ENCODE peak calls at places on chromosomes 1 and 21, in four cellular contexts. W is H1, X is A549, Z is HepG2. M is an unnamed sample.

GRCh38 chr1:5273280-5274003 is 619.0 kb downstream of the AJAP1 start:
- DNase-seq in X (no peak), Z (no peak), W (no peak), M (no peak)

GRCh38 chr1:220690140-220691038 is at the start of gene C1orf115:
- DNase-seq in X (peak), W (peak), Z (peak), M (peak)

GRCh38 chr1:25958475-25958874 is 39.4 kb downstream of the PAFAH2 start:
- DNase-seq in X (no peak), Z (no peak), W (no peak), M (peak)

GRCh38 chr1:3614755-3615742 is 3.7 kb upstream of the MEGF6 start:
- DNase-seq in X (peak), W (no peak), Z (no peak), M (no peak)

GRCh38 chr1:16318544-16318943 is 33.7 kb downstream of the FBXO42 start:
- DNase-seq in X (no peak), W (no peak), Z (no peak), M (no peak)

GRCh38 chr1:39898648-39899603 is 2.8 kb downstream of the MYCL start:
- DNase-seq in W (no peak), X (peak), Z (peak), M (peak)

GRCh38 chr1:47924649-47925048 is 72.5 kb downstream of the TRABD2B start:
- DNase-seq in Z (no peak), X (no peak), W (no peak), M (no peak)

GRCh38 chr1:100835866-100836842 is 58.5 kb downstream of the EXTL2 start:
- DNase-seq in Z (no peak), X (no peak), W (no peak), M (peak)

GRCh38 chr21:30839304-30839703 is 9.7 kb upstream of the KRTAP7-1 start:
- DNase-seq in X (no peak), W (peak), Z (peak), M (no peak)

GRCh38 chr1:6331543-6332246 is 61.9 kb downstream of the ACOT7 start:
- DNase-seq in Z (no peak), W (no peak), X (no peak), M (no peak)

GRCh38 chr1:31703431-31704260 is at the start of gene COL16A1:
- DNase-seq in W (no peak), X (no peak), Z (no peak), M (peak)

GRCh38 chr1:207972350-207972749 is 61.4 kb upstream of the CD34 start:
- DNase-seq in Z (no peak), W (no peak), X (no peak), M (no peak)

GRCh38 chr1:22362626-22363402 is 88.8 kb upstream of the ZBTB40 start:
- DNase-seq in Z (no peak), W (no peak), X (no peak), M (no peak)

GRCh38 chr21:30305136-30305535 is 15.0 kb downstream of the KRTAP26-1 start:
- DNase-seq in X (no peak), W (no peak), Z (no peak), M (no peak)

GRCh38 chr1:94840811-94841210 is 20.7 kb downstream of the SLC44A3 start:
- DNase-seq in X (no peak), Z (no peak), W (no peak), M (no peak)

GRCh38 chr21:37159053-37159776 is 86.2 kb downstream of the TTC3 start:
- DNase-seq in Z (no peak), X (no peak), W (no peak), M (peak)

GRCh38 chr1:228986093-228986904 is 251.0 kb downstream of the RHOU start:
- DNase-seq in W (no peak), X (no peak), Z (no peak), M (peak)

GRCh38 chr1:85225624-85226380 is 25.0 kb upstream of the SYDE2 start:
- DNase-seq in X (no peak), Z (no peak), W (no peak), M (no peak)

GRCh38 chr1:168513656-168514404 is 30.0 kb downstream of the XCL2 start:
- DNase-seq in X (no peak), W (no peak), Z (no peak), M (no peak)

GRCh38 chr1:32138965-32139364 is 31.1 kb downstream of the KPNA6 start:
- DNase-seq in Z (peak), X (peak), W (no peak), M (peak)

GRCh38 chr1:113488576-113489177 is 98.4 kb downstream of the MAGI3 start:
- DNase-seq in X (no peak), Z (peak), W (peak), M (no peak)

GRCh38 chr1:43975249-43975961 is 645 bp downstream of the ATP6V0B start:
- DNase-seq in X (no peak), W (no peak), Z (no peak), M (no peak)

DNA sequence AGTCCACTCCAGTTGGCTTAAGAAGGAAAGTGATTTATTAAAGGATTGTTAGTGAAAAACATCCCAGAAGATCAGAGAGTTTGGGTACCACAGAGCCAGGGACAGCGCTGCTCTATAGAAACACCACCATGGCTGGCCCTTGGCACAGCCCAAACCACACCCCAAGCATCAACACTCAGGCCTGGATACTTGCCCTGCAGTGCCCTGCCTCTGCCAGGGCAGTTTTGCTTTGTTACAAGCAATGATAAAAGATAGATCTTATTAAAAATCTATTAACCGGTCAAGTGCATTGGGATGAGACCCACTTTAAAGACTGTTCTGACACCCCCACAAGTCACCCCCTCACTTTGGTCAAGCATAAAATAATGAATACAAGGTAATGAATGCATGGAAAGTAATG is 56.6 kb downstream of the KIF21B start:
- DNase-seq in Z (no peak), X (no peak), W (no peak), M (no peak)
- TF ChIP-seq MAFK in Z (no peak), X (no peak), W (no peak), M (no peak)

GRCh38 chr1:59569198-59569597 is 245.6 kb upstream of the HOOK1 start:
- DNase-seq in Z (no peak), X (no peak), W (no peak), M (no peak)

GRCh38 chr1:59564192-59564891 is 250.4 kb upstream of the HOOK1 start:
- DNase-seq in X (no peak), W (no peak), Z (no peak), M (no peak)

GRCh38 chr1:59570524-59570923 is 244.2 kb upstream of the HOOK1 start:
- DNase-seq in Z (peak), W (no peak), X (no peak), M (peak)

GRCh38 chr1:59565611-59566410 is 248.9 kb upstream of the HOOK1 start:
- DNase-seq in X (no peak), W (no peak), Z (no peak), M (peak)

GRCh38 chr1:59568158-59568935 is 246.4 kb upstream of the HOOK1 start:
- DNase-seq in W (no peak), Z (no peak), X (no peak), M (peak)
- TF ChIP-seq MAFK in W (no peak), Z (no peak), X (no peak), M (no peak)

GRCh38 chr1:183914283-183914682 is 109.4 kb downstream of the RGL1 start:
- DNase-seq in W (no peak), X (no peak), Z (no peak), M (peak)
- TF ChIP-seq MAFK in W (no peak), X (no peak), Z (no peak), M (no peak)

GRCh38 chr1:9105336-9105867 is 23.5 kb downstream of the GPR157 start:
- DNase-seq in Z (no peak), W (no peak), X (no peak), M (no peak)

GRCh38 chr1:9099555-9099954 is 29.3 kb downstream of the GPR157 start:
- DNase-seq in X (no peak), Z (peak), W (no peak), M (no peak)

GRCh38 chr1:9100471-9101043 is 28.3 kb downstream of the GPR157 start:
- DNase-seq in W (no peak), Z (peak), X (no peak), M (peak)

GRCh38 chr1:9097947-9098705 is 28.7 kb upstream of the SLC2A5 start:
- DNase-seq in W (no peak), X (no peak), Z (no peak), M (no peak)

DNA sequence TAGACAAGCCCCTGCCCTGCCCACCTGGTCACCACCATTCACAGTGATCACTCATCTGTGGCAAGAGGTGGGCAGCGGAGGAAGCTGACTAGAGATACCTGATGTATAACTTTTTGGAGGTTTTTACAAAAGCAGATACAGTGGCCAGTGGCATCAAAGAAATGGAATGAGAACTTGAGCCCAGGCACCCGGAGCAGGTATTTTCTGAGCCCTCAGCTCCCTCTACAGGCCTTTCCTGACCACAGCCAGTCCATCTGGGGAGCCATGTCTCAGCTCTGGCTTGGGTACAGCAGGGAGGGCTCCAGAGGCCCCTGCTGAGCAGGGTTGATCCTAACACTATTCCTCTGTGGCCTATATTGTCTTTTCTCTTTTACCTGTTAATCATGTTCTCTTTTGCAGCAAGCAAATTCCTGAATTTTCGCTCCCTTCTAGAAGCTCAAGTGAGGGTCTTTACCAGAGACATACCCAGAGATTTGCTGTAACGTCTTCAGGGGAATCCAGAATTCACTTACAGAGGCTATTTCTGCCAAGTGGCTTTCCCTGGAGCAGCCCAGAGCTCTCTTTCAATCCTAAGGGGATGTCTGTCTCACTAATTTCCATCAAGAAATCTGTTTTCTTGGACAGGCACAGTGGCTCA is 27.3 kb downstream of the GPR157 start:
- DNase-seq in W (peak), X (peak), Z (peak), M (peak)
- TF ChIP-seq MAFK in W (no peak), X (no peak), Z (no peak), M (no peak)

GRCh38 chr1:77927414-77927813 is 39.0 kb downstream of the NEXN start:
- DNase-seq in W (no peak), Z (no peak), X (no peak), M (no peak)
- TF ChIP-seq MAFK in W (no peak), Z (no peak), X (no peak), M (no peak)

GRCh38 chr1:45490121-45490622 is 791 bp downstream of the TESK2 start:
- DNase-seq in W (no peak), X (no peak), Z (no peak), M (peak)

GRCh38 chr1:45491464-45492260 is 699 bp upstream of the TESK2 start:
- DNase-seq in Z (no peak), W (no peak), X (no peak), M (no peak)

GRCh38 chr1:45490623-45491463 is at the start of gene TESK2:
- DNase-seq in Z (peak), W (peak), X (peak), M (peak)

GRCh38 chr1:45485949-45486348 is 5.0 kb downstream of the TESK2 start:
- DNase-seq in W (no peak), Z (no peak), X (no peak), M (no peak)

DNA sequence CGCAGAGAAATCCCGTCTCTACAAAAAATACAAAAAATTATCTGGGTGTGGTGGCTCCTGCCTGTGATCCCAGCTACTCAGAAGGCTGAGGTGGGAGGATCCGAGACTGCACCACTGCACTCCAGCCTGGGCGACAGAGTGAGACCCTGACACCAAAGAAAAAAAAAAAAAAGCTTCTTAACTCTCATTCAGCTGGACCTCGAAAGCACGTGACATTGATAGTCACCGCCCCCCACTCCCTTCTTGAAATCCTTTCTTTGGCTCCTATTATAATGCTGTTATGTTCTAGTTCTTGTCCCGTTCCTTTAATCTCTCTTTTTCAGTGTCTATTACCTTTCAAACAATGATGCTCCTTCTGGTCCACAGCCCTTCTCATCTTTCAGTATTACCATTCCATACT is 2.0 kb downstream of the TESK2 start:
- DNase-seq in Z (no peak), W (no peak), X (no peak), M (no peak)
- TF ChIP-seq MAFK in Z (no peak), W (no peak), X (no peak), M (no peak)

DNA sequence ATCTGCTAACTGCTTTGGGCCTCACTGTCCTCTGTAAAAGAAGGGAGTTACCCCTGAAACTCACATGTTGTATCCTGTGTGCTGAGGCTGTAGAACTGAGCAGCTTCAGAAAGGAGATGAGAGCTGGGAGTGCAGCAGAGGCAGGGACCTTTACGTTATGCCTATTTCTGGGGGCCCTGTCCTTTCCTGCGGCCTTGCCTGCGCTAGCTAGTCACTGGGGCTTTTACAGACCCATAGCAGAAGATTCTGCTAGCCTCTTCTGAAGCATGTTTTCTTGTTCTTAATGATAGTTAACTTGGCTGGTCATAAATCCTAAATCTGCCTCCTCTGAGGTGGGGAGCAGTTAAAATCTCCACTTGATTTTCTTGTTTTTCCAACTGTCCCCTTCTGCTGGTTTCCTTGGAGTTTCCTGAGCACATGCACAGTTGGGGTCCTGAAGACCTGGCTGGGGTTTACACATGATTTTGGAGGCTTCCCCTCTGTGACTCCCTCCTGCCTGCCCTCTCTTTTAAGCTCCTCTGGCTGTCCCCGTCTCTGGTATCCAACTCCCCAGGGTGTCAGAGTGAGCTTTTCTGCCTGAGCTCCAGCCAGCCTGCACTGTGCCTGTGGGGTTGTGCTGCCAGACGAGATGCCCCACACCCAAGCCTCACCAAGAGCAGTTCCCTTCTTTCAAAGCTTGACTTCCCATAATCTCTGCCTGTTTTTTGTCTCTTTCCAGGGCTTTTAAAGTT is 76.6 kb downstream of the NOS1AP start:
- DNase-seq in X (no peak), W (no peak), Z (no peak), M (no peak)
- TF ChIP-seq MAFK in X (no peak), W (no peak), Z (no peak), M (no peak)

M was measured in IMR-90.